ENCODE peak calls at places on chromosomes 5 and 9, in seven cellular contexts. Y is activated CD8-positive, alpha-beta memory T cell treated with anti-CD3 and anti-CD28 coated beads, Interleukin-2, amount 50 U/mL, for 4 hours; U is stimulated activated CD8-positive, alpha-beta memory T cell treated with anti-CD3 and anti-CD28 coated beads, Interleukin-2, amount 100 ng/mL, for 1 hour; A is nucleus accumbens; J is activated T-helper 2 cell treated with anti-CD3 and anti-CD28 coated beads, Interferon-gamma antibody, Interleukin-2, Interleukin-4, amounts not matched to agents 10 μg/mL and 5 μg/mL and 100 μg/mL, durations not matched to agents 14 hours and 24 hours and 36 hours; Q is M059J; P is effector memory CD8-positive, alpha-beta T cell. H is an unnamed sample.

GRCh38 chr5:65938256-65938655 is 11.9 kb downstream of the ERBIN start:
- DNase-seq in Y (no peak), U (no peak), A (no peak), J (no peak), Q (no peak), P (no peak), H (no peak)

GRCh38 chr5:146441896-146442295 is 5.2 kb upstream of the TCERG1 start:
- DNase-seq in Y (no peak), U (no peak), A (no peak), J (no peak), Q (peak; percentile 41), P (no peak), H (no peak)

GRCh38 chr9:87333802-87334201 is 163.9 kb upstream of the DAPK1 start:
- DNase-seq in Y (no peak), U (no peak), A (no peak), J (no peak), Q (no peak), P (no peak), H (no peak)

GRCh38 chr9:132201780-132202703 is 40.2 kb downstream of the NTNG2 start:
- DNase-seq in Y (no peak), U (no peak), A (peak; percentile 47), J (no peak), Q (no peak), P (no peak), H (no peak)

GRCh38 chr5:61334224-61335196 is 2.5 kb downstream of the ZSWIM6 start:
- DNase-seq in Y (no peak), U (no peak), A (no peak), J (no peak), Q (peak; percentile 53), P (no peak), H (no peak)

GRCh38 chr5:96652769-96653455 is 9.3 kb upstream of the CAST start:
- DNase-seq in Y (no peak), U (no peak), A (no peak), J (no peak), Q (peak; percentile 87), P (no peak), H (no peak)

GRCh38 chr5:75734913-75735789 is 17.9 kb upstream of the POC5 start:
- DNase-seq in Y (no peak), U (no peak), A (peak; percentile 12), J (no peak), Q (peak; percentile 37), P (no peak), H (no peak)

GRCh38 chr9:122815544-122815943 is 12.8 kb downstream of the PDCL start:
- DNase-seq in Y (no peak), U (no peak), A (no peak), J (no peak), Q (peak; percentile 50), P (no peak), H (no peak)

GRCh38 chr9:32291370-32291769 is 93.1 kb upstream of the ACO1 start:
- DNase-seq in Y (no peak), U (no peak), A (no peak), J (no peak), Q (peak; percentile 39), P (no peak), H (no peak)

GRCh38 chr5:95883185-95884020 is 60.9 kb upstream of the GLRX start:
- DNase-seq in Y (no peak), U (no peak), A (no peak), J (no peak), Q (peak; percentile 43), P (no peak), H (no peak)

GRCh38 chr9:116112236-116112635 is 41.4 kb upstream of the PAPPA start:
- DNase-seq in Y (no peak), U (no peak), A (no peak), J (no peak), Q (peak; percentile 36), P (no peak), H (no peak)

GRCh38 chr5:150224483-150225027 is 34.7 kb downstream of the SLC6A7 start:
- DNase-seq in Y (no peak), U (no peak), A (no peak), J (no peak), Q (peak; percentile 21), P (no peak), H (no peak)

GRCh38 chr9:37407468-37407867 is 15.0 kb upstream of the GRHPR start:
- DNase-seq in Y (no peak), U (no peak), A (no peak), J (no peak), Q (peak; percentile 29), P (no peak), H (no peak)

GRCh38 chr9:4706971-4707622 is 27.7 kb downstream of the CDC37L1 start:
- DNase-seq in Y (no peak), U (no peak), A (no peak), J (no peak), Q (no peak), P (no peak), H (no peak)

GRCh38 chr5:53037141-53037859 is 48.1 kb downstream of the ITGA2 start:
- DNase-seq in Y (no peak), U (no peak), A (no peak), J (no peak), Q (peak; percentile 85), P (no peak), H (no peak)

GRCh38 chr9:76610009-76610352 is 151.0 kb downstream of the GCNT1 start:
- DNase-seq in Y (no peak), U (no peak), A (no peak), J (no peak), Q (no peak), P (no peak), H (no peak)

GRCh38 chr5:140628711-140629110 is 4.3 kb downstream of the CD14 start:
- DNase-seq in Y (no peak), U (no peak), A (no peak), J (no peak), Q (peak; percentile 54), P (no peak), H (no peak)

GRCh38 chr9:32587901-32588300 is 14.9 kb upstream of the NDUFB6 start:
- DNase-seq in Y (no peak), U (no peak), A (no peak), J (no peak), Q (no peak), P (no peak), H (no peak)

GRCh38 chr9:22047596-22047995 is 38.5 kb upstream of the CDKN2B start:
- DNase-seq in Y (no peak), U (no peak), A (no peak), J (no peak), Q (no peak), P (no peak), H (no peak)

GRCh38 chr5:127031147-127031862 is 947 bp upstream of the MARCHF3 start:
- DNase-seq in Y (peak; percentile 15), U (no peak), A (no peak), J (no peak), Q (peak; percentile 15), P (no peak), H (peak; percentile 12)

GRCh38 chr5:58380655-58381054 is 79.2 kb downstream of the PLK2 start:
- DNase-seq in Y (no peak), U (no peak), A (no peak), J (no peak), Q (no peak), P (no peak), H (no peak)

GRCh38 chr9:134707731-134708671 is 66.4 kb downstream of the COL5A1 start:
- DNase-seq in Y (no peak), U (no peak), A (no peak), J (no peak), Q (no peak), P (no peak), H (no peak)

GRCh38 chr5:78569441-78569840 is 79.1 kb downstream of the LHFPL2 start:
- DNase-seq in Y (no peak), U (no peak), A (peak; percentile 35), J (no peak), Q (peak; percentile 85), P (no peak), H (no peak)

GRCh38 chr5:128736567-128736966 is 198.5 kb upstream of the FBN2 start:
- DNase-seq in Y (no peak), U (no peak), A (peak; percentile 32), J (no peak), Q (no peak), P (no peak), H (no peak)

GRCh38 chr5:167339205-167339604 is 952.2 kb upstream of the WWC1 start:
- DNase-seq in Y (no peak), U (no peak), A (no peak), J (no peak), Q (peak; percentile 22), P (no peak), H (no peak)

GRCh38 chr5:63961598-63962161 is 565 bp downstream of the HTR1A start:
- DNase-seq in Y (no peak), U (no peak), A (no peak), J (no peak), Q (no peak), P (no peak), H (no peak)

GRCh38 chr5:154058055-154059038 is 19.6 kb downstream of the MFAP3 start:
- DNase-seq in Y (no peak), U (no peak), A (no peak), J (no peak), Q (peak; percentile 55), P (no peak), H (no peak)

GRCh38 chr5:127012933-127013332 is 17.4 kb downstream of the MARCHF3 start:
- DNase-seq in Y (no peak), U (no peak), A (no peak), J (no peak), Q (peak; percentile 52), P (no peak), H (no peak)

GRCh38 chr5:153777681-153778080 is 261.0 kb downstream of the FAM114A2 start:
- DNase-seq in Y (no peak), U (no peak), A (no peak), J (no peak), Q (no peak), P (no peak), H (no peak)

GRCh38 chr5:93721045-93721444 is 20.4 kb downstream of the POU5F2 start:
- DNase-seq in Y (no peak), U (no peak), A (no peak), J (no peak), Q (no peak), P (no peak), H (no peak)

GRCh38 chr9:3441197-3441816 is 84.5 kb downstream of the RFX3 start:
- DNase-seq in Y (peak; percentile 37), U (no peak), A (no peak), J (peak; percentile 27), Q (peak; percentile 59), P (peak; percentile 31), H (peak; percentile 18)

GRCh38 chr5:73625314-73625904 is 587 bp upstream of the ARHGEF28 start:
- DNase-seq in Y (no peak), U (no peak), A (no peak), J (no peak), Q (no peak), P (no peak), H (no peak)

GRCh38 chr5:65163698-65164097 is 318.0 kb downstream of the ADAMTS6 start:
- DNase-seq in Y (no peak), U (no peak), A (no peak), J (no peak), Q (peak; percentile 56), P (no peak), H (no peak)

GRCh38 chr5:176738851-176739250 is 71.5 kb upstream of the UNC5A start:
- DNase-seq in Y (no peak), U (no peak), A (no peak), J (no peak), Q (no peak), P (no peak), H (no peak)

GRCh38 chr9:103991001-103991400 is 103.1 kb upstream of the SMC2 start:
- DNase-seq in Y (no peak), U (no peak), A (no peak), J (no peak), Q (no peak), P (no peak), H (no peak)

GRCh38 chr9:121844090-121844489 is 192.7 kb downstream of the DAB2IP start:
- DNase-seq in Y (no peak), U (no peak), A (no peak), J (no peak), Q (peak; percentile 42), P (no peak), H (no peak)

GRCh38 chr9:36828574-36829141 is 205.4 kb downstream of the PAX5 start:
- DNase-seq in Y (no peak), U (no peak), A (no peak), J (no peak), Q (no peak), P (no peak), H (no peak)

H was measured in activated T-helper 1 cell treated with anti-CD3 and anti-CD28 coated beads, Interleukin-12 subunit alpha, Interleukin-12 subunit beta, Interleukin-2, Interleukin-4 antibody, amounts not matched to agents 30 ng/mL and 10 ng/mL and 1 ng/mL, durations not matched to agents 14 hours and 24 hours and 36 hours.